ENCODE peak calls at places on chromosomes 1 and 21, in seven cellular contexts. One of them, this sample, is unnamed.

GRCh38 chr21:42974832-42975820 is 764 bp downstream of the PKNOX1 start:
- DNase-seq in AG04449: no peak
- DNase-seq in stomach: peak
- DNase-seq in left ventricle myocardium inferior: peak
- DNase-seq in Panc1: no peak
- DNase-seq in NCI-H1930: peak
- DNase-seq in neural crest cell: peak
- DNase-seq in this sample: peak

GRCh38 chr1:234412830-234413229 is 39.6 kb downstream of the COA6 start:
- DNase-seq in NCI-H1930: no peak
- DNase-seq in left ventricle myocardium inferior: no peak
- DNase-seq in stomach: no peak
- DNase-seq in neural crest cell: no peak
- DNase-seq in Panc1: no peak
- DNase-seq in AG04449: no peak
- DNase-seq in this sample: no peak

GRCh38 chr1:206832352-206832751 is 33.1 kb upstream of the IL20 start:
- DNase-seq in AG04449: no peak
- DNase-seq in stomach: no peak
- DNase-seq in Panc1: no peak
- DNase-seq in left ventricle myocardium inferior: no peak
- DNase-seq in neural crest cell: no peak
- DNase-seq in NCI-H1930: no peak
- DNase-seq in this sample: no peak

GRCh38 chr1:12511516-12512468 is 106.2 kb downstream of the DHRS3 start:
- DNase-seq in stomach: no peak
- DNase-seq in NCI-H1930: no peak
- DNase-seq in neural crest cell: no peak
- DNase-seq in Panc1: no peak
- DNase-seq in left ventricle myocardium inferior: no peak
- DNase-seq in AG04449: no peak
- DNase-seq in this sample: no peak

GRCh38 chr21:38798481-38798882 is 7.2 kb upstream of the ETS2 start:
- DNase-seq in neural crest cell: no peak
- DNase-seq in NCI-H1930: no peak
- DNase-seq in left ventricle myocardium inferior: no peak
- DNase-seq in Panc1: no peak
- DNase-seq in AG04449: no peak
- DNase-seq in stomach: peak
- DNase-seq in this sample: peak

GRCh38 chr1:245575710-245576109 is 420.9 kb downstream of the KIF26B start:
- DNase-seq in neural crest cell: no peak
- DNase-seq in left ventricle myocardium inferior: no peak
- DNase-seq in AG04449: no peak
- DNase-seq in stomach: no peak
- DNase-seq in Panc1: no peak
- DNase-seq in NCI-H1930: no peak
- DNase-seq in this sample: no peak

GRCh38 chr1:9655836-9656235 is 4.3 kb downstream of the PIK3CD start:
- DNase-seq in left ventricle myocardium inferior: no peak
- DNase-seq in stomach: no peak
- DNase-seq in neural crest cell: no peak
- DNase-seq in NCI-H1930: no peak
- DNase-seq in AG04449: no peak
- DNase-seq in Panc1: no peak
- DNase-seq in this sample: no peak

GRCh38 chr1:109819365-109819764 is 55.6 kb upstream of the EPS8L3 start:
- DNase-seq in left ventricle myocardium inferior: no peak
- DNase-seq in NCI-H1930: no peak
- DNase-seq in AG04449: no peak
- DNase-seq in neural crest cell: no peak
- DNase-seq in Panc1: no peak
- DNase-seq in stomach: no peak
- DNase-seq in this sample: no peak

GRCh38 chr1:100866041-100866900 is 28.4 kb downstream of the EXTL2 start:
- DNase-seq in NCI-H1930: no peak
- DNase-seq in stomach: no peak
- DNase-seq in neural crest cell: no peak
- DNase-seq in Panc1: no peak
- DNase-seq in AG04449: no peak
- DNase-seq in left ventricle myocardium inferior: no peak
- DNase-seq in this sample: no peak

GRCh38 chr1:27872802-27873665 is 690 bp downstream of the THEMIS2 start:
- DNase-seq in neural crest cell: no peak
- DNase-seq in AG04449: no peak
- DNase-seq in left ventricle myocardium inferior: no peak
- DNase-seq in stomach: peak
- DNase-seq in Panc1: no peak
- DNase-seq in NCI-H1930: no peak
- DNase-seq in this sample: no peak

GRCh38 chr1:243364866-243365265 is 109.0 kb downstream of the SDCCAG8 start:
- DNase-seq in Panc1: no peak
- DNase-seq in left ventricle myocardium inferior: no peak
- DNase-seq in stomach: no peak
- DNase-seq in AG04449: no peak
- DNase-seq in NCI-H1930: no peak
- DNase-seq in neural crest cell: no peak
- DNase-seq in this sample: no peak

GRCh38 chr1:23376890-23377811 is 7.5 kb upstream of the ZNF436 start:
- DNase-seq in AG04449: peak
- DNase-seq in left ventricle myocardium inferior: peak
- DNase-seq in Panc1: peak
- DNase-seq in stomach: no peak
- DNase-seq in NCI-H1930: no peak
- DNase-seq in neural crest cell: no peak
- DNase-seq in this sample: no peak

GRCh38 chr1:62367005-62367547 is 47.8 kb upstream of the KANK4 start:
- DNase-seq in NCI-H1930: no peak
- DNase-seq in AG04449: no peak
- DNase-seq in stomach: no peak
- DNase-seq in neural crest cell: no peak
- DNase-seq in left ventricle myocardium inferior: no peak
- DNase-seq in Panc1: no peak
- DNase-seq in this sample: no peak

GRCh38 chr1:24047101-24047459 is 64.9 kb downstream of the MYOM3 start:
- DNase-seq in neural crest cell: no peak
- DNase-seq in left ventricle myocardium inferior: peak
- DNase-seq in AG04449: no peak
- DNase-seq in Panc1: peak
- DNase-seq in NCI-H1930: no peak
- DNase-seq in stomach: no peak
- DNase-seq in this sample: peak

GRCh38 chr1:43885311-43885801 is 48.2 kb upstream of the ARTN start:
- DNase-seq in Panc1: no peak
- DNase-seq in left ventricle myocardium inferior: no peak
- DNase-seq in neural crest cell: no peak
- DNase-seq in stomach: no peak
- DNase-seq in AG04449: no peak
- DNase-seq in NCI-H1930: no peak
- DNase-seq in this sample: peak

GRCh38 chr1:31573261-31573660 is 3.1 kb upstream of the TINAGL1 start:
- DNase-seq in AG04449: no peak
- DNase-seq in Panc1: no peak
- DNase-seq in left ventricle myocardium inferior: no peak
- DNase-seq in stomach: no peak
- DNase-seq in neural crest cell: no peak
- DNase-seq in NCI-H1930: no peak
- DNase-seq in this sample: peak

GRCh38 chr1:242196101-242196500 is 197.2 kb upstream of the MAP1LC3C start:
- DNase-seq in Panc1: no peak
- DNase-seq in NCI-H1930: no peak
- DNase-seq in neural crest cell: no peak
- DNase-seq in stomach: no peak
- DNase-seq in AG04449: no peak
- DNase-seq in left ventricle myocardium inferior: no peak
- DNase-seq in this sample: no peak

GRCh38 chr1:109617291-109617801 is 2.1 kb downstream of the GNAT2 start:
- DNase-seq in Panc1: no peak
- DNase-seq in left ventricle myocardium inferior: no peak
- DNase-seq in AG04449: peak
- DNase-seq in neural crest cell: no peak
- DNase-seq in stomach: no peak
- DNase-seq in NCI-H1930: no peak
- DNase-seq in this sample: no peak

GRCh38 chr21:37198989-37199924 is 67.9 kb downstream of the VPS26C start:
- DNase-seq in AG04449: no peak
- DNase-seq in Panc1: peak
- DNase-seq in left ventricle myocardium inferior: no peak
- DNase-seq in stomach: no peak
- DNase-seq in NCI-H1930: no peak
- DNase-seq in neural crest cell: no peak
- DNase-seq in this sample: no peak

GRCh38 chr1:87134625-87135024 is 194.1 kb upstream of the LMO4 start:
- DNase-seq in NCI-H1930: no peak
- DNase-seq in stomach: no peak
- DNase-seq in left ventricle myocardium inferior: no peak
- DNase-seq in AG04449: no peak
- DNase-seq in Panc1: no peak
- DNase-seq in neural crest cell: no peak
- DNase-seq in this sample: no peak

GRCh38 chr1:211646566-211646965 is 28.9 kb downstream of the NEK2 start:
- DNase-seq in AG04449: no peak
- DNase-seq in stomach: no peak
- DNase-seq in neural crest cell: no peak
- DNase-seq in Panc1: no peak
- DNase-seq in left ventricle myocardium inferior: no peak
- DNase-seq in NCI-H1930: no peak
- DNase-seq in this sample: no peak

GRCh38 chr1:48889088-48889487 is 112.4 kb upstream of the BEND5 start:
- DNase-seq in AG04449: no peak
- DNase-seq in stomach: no peak
- DNase-seq in NCI-H1930: peak
- DNase-seq in neural crest cell: no peak
- DNase-seq in left ventricle myocardium inferior: no peak
- DNase-seq in Panc1: no peak
- DNase-seq in this sample: no peak

GRCh38 chr1:155019377-155020245 is 14.0 kb downstream of the DCST2 start:
- DNase-seq in NCI-H1930: no peak
- DNase-seq in left ventricle myocardium inferior: no peak
- DNase-seq in AG04449: no peak
- DNase-seq in stomach: no peak
- DNase-seq in Panc1: no peak
- DNase-seq in neural crest cell: no peak
- DNase-seq in this sample: no peak

GRCh38 chr21:42574234-42575027 is 60.8 kb downstream of the SLC37A1 start:
- DNase-seq in Panc1: no peak
- DNase-seq in NCI-H1930: no peak
- DNase-seq in stomach: peak
- DNase-seq in neural crest cell: no peak
- DNase-seq in AG04449: no peak
- DNase-seq in left ventricle myocardium inferior: no peak
- DNase-seq in this sample: no peak